ENCODE peak calls at places on chromosome 14, in seven cellular contexts. C, S, W, F, U, Q and H are unnamed samples.

GRCh38 chr14:105863296-105864108 is 337.1 kb downstream of the TMEM121 start:
- DNase-seq in Q (peak; percentile 11), W (peak; percentile 14), F (no peak), C (no peak), U (no peak), S (no peak), H (no peak)

GRCh38 chr14:84252706-84253105 is 1277.2 kb upstream of the FLRT2 start:
- DNase-seq in Q (no peak), F (no peak), U (no peak), W (no peak), C (no peak), S (no peak), H (no peak)

GRCh38 chr14:105195533-105196227 is 14.6 kb upstream of the NUDT14 start:
- DNase-seq in Q (no peak), S (no peak), U (no peak), C (no peak), W (no peak), F (no peak), H (no peak)

GRCh38 chr14:94373708-94374107 is 14.7 kb downstream of the SERPINA1 start:
- DNase-seq in S (no peak), Q (peak; percentile 28), U (peak; percentile 36), W (no peak), C (no peak), F (no peak), H (peak; percentile 94)

GRCh38 chr14:74853581-74853980 is 22.4 kb downstream of the PROX2 start:
- DNase-seq in C (no peak), F (no peak), Q (no peak), S (no peak), U (no peak), W (no peak), H (no peak)

GRCh38 chr14:47539065-47539464 is 136.3 kb downstream of the MDGA2 start:
- DNase-seq in Q (peak; percentile 71), U (no peak), F (no peak), S (peak; percentile 37), W (no peak), C (no peak), H (peak; percentile 1)

GRCh38 chr14:68951051-68951797 is 27.9 kb downstream of the ACTN1 start:
- DNase-seq in W (peak; percentile 93), U (peak; percentile 93), C (peak; percentile 83), F (peak; percentile 97), Q (no peak), S (peak; percentile 67), H (peak; percentile 60)

GRCh38 chr14:76765461-76765931 is 4.2 kb downstream of the VASH1 start:
- DNase-seq in F (no peak), S (no peak), C (no peak), W (peak; percentile 20), U (no peak), Q (peak; percentile 44), H (no peak)

GRCh38 chr14:53519137-53519536 is 366.0 kb upstream of the DDHD1 start:
- DNase-seq in U (no peak), S (no peak), C (no peak), W (no peak), F (no peak), Q (no peak), H (no peak)

GRCh38 chr14:49966304-49966809 is 73.5 kb downstream of the ARF6 start:
- DNase-seq in W (no peak), S (peak; percentile 76), Q (peak; percentile 54), F (no peak), C (no peak), U (no peak), H (no peak)

GRCh38 chr14:99257122-99257672 is 14.8 kb downstream of the BCL11B start:
- DNase-seq in W (no peak), U (no peak), S (no peak), C (no peak), Q (no peak), F (no peak), H (no peak)

GRCh38 chr14:78083837-78084236 is 86.3 kb upstream of the NRXN3 start:
- DNase-seq in Q (peak; percentile 8), S (no peak), C (no peak), W (no peak), U (no peak), F (no peak), H (no peak)

GRCh38 chr14:105398726-105399440 is 545 bp downstream of the TEX22 start:
- DNase-seq in F (no peak), U (no peak), Q (no peak), C (no peak), W (peak; percentile 55), S (peak; percentile 48), H (no peak)

GRCh38 chr14:29123017-29123416 is 356.4 kb downstream of the FOXG1 start:
- DNase-seq in S (no peak), Q (no peak), C (no peak), W (no peak), F (no peak), U (no peak), H (no peak)

GRCh38 chr14:92638266-92638665 is 110.2 kb downstream of the LGMN start:
- DNase-seq in S (no peak), U (no peak), Q (no peak), F (no peak), W (no peak), C (no peak), H (no peak)

GRCh38 chr14:31371651-31372050 is 48.7 kb downstream of the HEATR5A start:
- DNase-seq in W (no peak), C (no peak), U (no peak), Q (no peak), S (no peak), F (no peak), H (no peak)

GRCh38 chr14:73311710-73312035 is 74.4 kb downstream of the PAPLN start:
- DNase-seq in W (no peak), C (no peak), U (no peak), S (no peak), F (no peak), Q (no peak), H (no peak)

GRCh38 chr14:94601961-94602391 is 10.2 kb upstream of the SERPINA3 start:
- DNase-seq in U (no peak), Q (peak; percentile 64), S (peak; percentile 72), F (no peak), C (peak; percentile 60), W (peak; percentile 80), H (peak; percentile 92)

GRCh38 chr14:79764288-79764687 is 447.0 kb downstream of the DIO2 start:
- DNase-seq in W (no peak), S (peak; percentile 22), C (no peak), F (no peak), Q (no peak), U (no peak), H (no peak)

GRCh38 chr14:74213907-74214803 is 25.1 kb upstream of the VSX2 start:
- DNase-seq in S (no peak), Q (peak; percentile 61), U (no peak), C (no peak), F (no peak), W (no peak), H (no peak)

GRCh38 chr14:61925043-61925442 is 162.8 kb downstream of the SNAPC1 start:
- DNase-seq in S (no peak), U (no peak), Q (peak; percentile 67), W (no peak), C (no peak), F (no peak), H (peak; percentile 19)

GRCh38 chr14:51648296-51648695 is 3.4 kb upstream of the FRMD6 start:
- DNase-seq in C (no peak), F (no peak), W (no peak), Q (no peak), U (no peak), S (no peak), H (no peak)

GRCh38 chr14:106848330-106849121 is 1322.1 kb downstream of the TMEM121 start:
- DNase-seq in C (no peak), U (no peak), F (peak; percentile 67), S (no peak), W (no peak), Q (no peak), H (no peak)

GRCh38 chr14:98897605-98898309 is 374.2 kb downstream of the BCL11B start:
- DNase-seq in W (no peak), F (no peak), C (no peak), S (no peak), Q (no peak), U (no peak), H (no peak)

GRCh38 chr14:64201296-64201695 is 92.9 kb downstream of the ESR2 start:
- DNase-seq in C (no peak), S (no peak), F (no peak), U (no peak), W (no peak), Q (no peak), H (no peak)

GRCh38 chr14:100330396-100330931 is 7.3 kb downstream of the SLC25A47 start:
- DNase-seq in Q (peak; percentile 55), U (no peak), W (no peak), F (no peak), S (no peak), C (no peak), H (no peak)
- H3K4me3 ChIP-seq in Q (no peak overlapping the region), U (no peak overlapping the region), W (no peak overlapping the region), F (no peak overlapping the region), S (no peak overlapping the region), C (no peak overlapping the region), H (no peak overlapping the region)

GRCh38 chr14:24324024-24324423 is 10.8 kb downstream of the ADCY4 start:
- DNase-seq in C (no peak), U (no peak), F (no peak), S (no peak), Q (no peak), W (no peak), H (no peak)
- TF ChIP-seq CTCF in C (no peak), U (no peak), F (no peak), S (no peak), Q (no peak), W (no peak), H (no peak)

DNA sequence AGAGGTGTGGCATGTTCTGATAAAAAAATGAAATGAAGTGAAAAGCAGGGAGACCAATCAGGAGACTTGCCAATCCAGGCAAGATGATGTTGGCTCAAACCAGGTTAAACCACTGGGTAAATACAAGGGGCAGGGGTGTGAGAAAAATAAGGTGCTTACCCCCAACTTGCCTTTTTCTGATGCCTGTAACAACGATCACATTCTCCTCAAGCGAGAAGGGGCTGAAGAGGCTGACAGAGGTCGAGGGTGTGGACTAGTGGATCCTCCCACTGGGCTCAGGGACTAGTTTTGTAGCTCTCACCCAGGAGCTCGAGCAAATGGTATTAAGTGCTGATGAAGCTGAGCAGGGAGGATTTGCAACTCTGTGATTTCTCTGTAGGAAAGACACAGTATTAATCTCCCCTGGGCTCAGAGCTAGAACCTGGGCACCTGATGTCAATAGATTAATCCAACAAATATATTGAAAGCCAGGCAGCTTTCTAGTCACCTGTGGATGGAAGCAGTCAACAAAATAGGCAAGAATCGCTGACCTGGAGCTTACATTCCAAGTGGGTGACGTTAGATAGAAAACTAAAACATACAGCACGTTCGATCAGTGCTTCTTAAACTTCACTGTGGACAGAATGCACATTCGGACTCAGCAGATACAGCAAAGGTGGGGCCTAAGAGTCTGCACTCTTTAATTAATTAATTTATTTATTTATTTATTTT is 15.2 kb upstream of the EAPP start:
- DNase-seq in Q (no peak), S (no peak), F (no peak), U (no peak), C (no peak), W (no peak), H (no peak)
- H3K4me3 ChIP-seq in Q (peak overlapping the region; percentile 61), S (no peak overlapping the region), F (peak overlapping the region; percentile 18), U (no peak overlapping the region), C (no peak overlapping the region), W (no peak overlapping the region), H (no peak overlapping the region)

DNA sequence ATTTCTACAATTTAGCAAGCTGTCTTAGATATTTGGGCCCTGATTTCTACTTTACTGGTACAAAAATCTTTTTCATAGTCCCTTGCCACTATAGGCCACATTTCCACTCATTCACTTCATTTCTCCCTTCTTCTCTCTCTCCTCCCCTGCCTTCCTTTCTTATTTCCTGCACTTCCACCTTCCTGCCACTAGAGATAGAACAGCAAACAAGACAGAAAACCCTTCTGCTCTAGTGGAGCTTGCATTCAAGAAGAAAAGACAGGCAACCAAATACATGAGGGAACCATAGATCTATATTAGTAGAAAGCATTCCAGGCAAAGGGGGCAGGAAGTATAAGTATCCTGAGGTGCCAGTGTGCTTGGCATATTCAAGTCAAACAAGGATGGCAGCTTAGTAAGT is 623.5 kb downstream of the FLRT2 start:
- DNase-seq in Q (peak; percentile 46), F (no peak), W (no peak), S (no peak), U (no peak), C (no peak), H (no peak)
- TF ChIP-seq CTCF in Q (peak; percentile 70), F (peak; percentile 35), W (no peak), S (no peak), U (no peak), C (no peak), H (no peak)